ENCODE peak calls at places on chromosome 16, in nine cellular contexts. One of them, this sample, is unnamed.

GRCh38 chr16:87968541-87968940 is 17.3 kb downstream of the BANP start:
- DNase-seq in thoracic aorta: no peak
- DNase-seq in CD4-positive, alpha-beta memory T cell: no peak
- DNase-seq in effector CD4-positive, alpha-beta T cell: no peak
- DNase-seq in AG09309: no peak
- DNase-seq in AG04450: peak
- DNase-seq in HL-60: no peak
- DNase-seq in Calu3: no peak
- DNase-seq in GM23338: no peak
- DNase-seq in this sample: no peak

GRCh38 chr16:73262931-73263330 is 215.0 kb upstream of the ZFHX3 start:
- DNase-seq in HL-60: no peak
- DNase-seq in thoracic aorta: no peak
- DNase-seq in GM23338: no peak
- DNase-seq in CD4-positive, alpha-beta memory T cell: no peak
- DNase-seq in AG04450: no peak
- DNase-seq in AG09309: no peak
- DNase-seq in effector CD4-positive, alpha-beta T cell: no peak
- DNase-seq in Calu3: no peak
- DNase-seq in this sample: no peak

GRCh38 chr16:48381201-48381600 is 4.0 kb downstream of the SIAH1 start:
- DNase-seq in AG09309: no peak
- DNase-seq in HL-60: no peak
- DNase-seq in thoracic aorta: no peak
- DNase-seq in CD4-positive, alpha-beta memory T cell: no peak
- DNase-seq in Calu3: no peak
- DNase-seq in effector CD4-positive, alpha-beta T cell: no peak
- DNase-seq in AG04450: no peak
- DNase-seq in GM23338: no peak
- DNase-seq in this sample: no peak

GRCh38 chr16:84247341-84247740 is 7.5 kb upstream of the KCNG4 start:
- DNase-seq in thoracic aorta: no peak
- DNase-seq in HL-60: no peak
- DNase-seq in effector CD4-positive, alpha-beta T cell: no peak
- DNase-seq in Calu3: no peak
- DNase-seq in CD4-positive, alpha-beta memory T cell: no peak
- DNase-seq in AG09309: no peak
- DNase-seq in GM23338: no peak
- DNase-seq in AG04450: no peak
- DNase-seq in this sample: no peak

GRCh38 chr16:80993293-80993691 is 13.4 kb downstream of the CMC2 start:
- DNase-seq in AG09309: peak
- DNase-seq in AG04450: peak
- DNase-seq in HL-60: no peak
- DNase-seq in CD4-positive, alpha-beta memory T cell: no peak
- DNase-seq in GM23338: no peak
- DNase-seq in thoracic aorta: no peak
- DNase-seq in Calu3: peak
- DNase-seq in effector CD4-positive, alpha-beta T cell: no peak
- DNase-seq in this sample: no peak

GRCh38 chr16:46713634-46714033 is 24.2 kb downstream of the ORC6 start:
- DNase-seq in GM23338: no peak
- DNase-seq in thoracic aorta: no peak
- DNase-seq in Calu3: no peak
- DNase-seq in CD4-positive, alpha-beta memory T cell: no peak
- DNase-seq in AG04450: no peak
- DNase-seq in effector CD4-positive, alpha-beta T cell: no peak
- DNase-seq in HL-60: no peak
- DNase-seq in AG09309: no peak
- DNase-seq in this sample: no peak

GRCh38 chr16:89721644-89722391 is 481 bp downstream of the ZNF276 start:
- DNase-seq in HL-60: no peak
- DNase-seq in thoracic aorta: no peak
- DNase-seq in effector CD4-positive, alpha-beta T cell: peak
- DNase-seq in CD4-positive, alpha-beta memory T cell: peak
- DNase-seq in AG09309: no peak
- DNase-seq in AG04450: no peak
- DNase-seq in Calu3: peak
- DNase-seq in GM23338: peak
- DNase-seq in this sample: no peak

GRCh38 chr16:724188-725040 is 1.8 kb downstream of the CCDC78 start:
- DNase-seq in AG04450: no peak
- DNase-seq in Calu3: no peak
- DNase-seq in thoracic aorta: no peak
- DNase-seq in effector CD4-positive, alpha-beta T cell: no peak
- DNase-seq in GM23338: no peak
- DNase-seq in AG09309: no peak
- DNase-seq in CD4-positive, alpha-beta memory T cell: no peak
- DNase-seq in HL-60: no peak
- DNase-seq in this sample: no peak

GRCh38 chr16:69106491-69107291 is 1.2 kb downstream of the HAS3 start:
- DNase-seq in CD4-positive, alpha-beta memory T cell: no peak
- DNase-seq in Calu3: peak
- DNase-seq in GM23338: peak
- DNase-seq in thoracic aorta: no peak
- DNase-seq in HL-60: no peak
- DNase-seq in AG09309: no peak
- DNase-seq in effector CD4-positive, alpha-beta T cell: no peak
- DNase-seq in AG04450: no peak
- DNase-seq in this sample: no peak

GRCh38 chr16:11797957-11798299 is 870 bp upstream of the ZC3H7A start:
- DNase-seq in thoracic aorta: no peak
- DNase-seq in CD4-positive, alpha-beta memory T cell: peak
- DNase-seq in AG09309: no peak
- DNase-seq in AG04450: no peak
- DNase-seq in GM23338: no peak
- DNase-seq in effector CD4-positive, alpha-beta T cell: peak
- DNase-seq in Calu3: no peak
- DNase-seq in HL-60: no peak
- DNase-seq in this sample: no peak

GRCh38 chr16:22356930-22357634 is 17.3 kb downstream of the CDR2 start:
- DNase-seq in effector CD4-positive, alpha-beta T cell: no peak
- DNase-seq in GM23338: no peak
- DNase-seq in AG09309: no peak
- DNase-seq in AG04450: no peak
- DNase-seq in thoracic aorta: no peak
- DNase-seq in Calu3: no peak
- DNase-seq in HL-60: no peak
- DNase-seq in CD4-positive, alpha-beta memory T cell: peak
- DNase-seq in this sample: no peak

GRCh38 chr16:74734361-74735161 is 33.9 kb upstream of the MLKL start:
- DNase-seq in thoracic aorta: no peak
- DNase-seq in AG04450: no peak
- DNase-seq in Calu3: no peak
- DNase-seq in HL-60: no peak
- DNase-seq in GM23338: peak
- DNase-seq in CD4-positive, alpha-beta memory T cell: no peak
- DNase-seq in AG09309: no peak
- DNase-seq in effector CD4-positive, alpha-beta T cell: no peak
- DNase-seq in this sample: no peak

GRCh38 chr16:48235556-48236136 is 8.5 kb upstream of the LONP2 start:
- DNase-seq in GM23338: no peak
- DNase-seq in AG04450: no peak
- DNase-seq in AG09309: no peak
- DNase-seq in thoracic aorta: no peak
- DNase-seq in HL-60: no peak
- DNase-seq in effector CD4-positive, alpha-beta T cell: no peak
- DNase-seq in CD4-positive, alpha-beta memory T cell: no peak
- DNase-seq in Calu3: no peak
- DNase-seq in this sample: no peak

GRCh38 chr16:47978491-47979490 is 177.0 kb downstream of the ABCC12 start:
- DNase-seq in AG04450: no peak
- DNase-seq in thoracic aorta: no peak
- DNase-seq in HL-60: no peak
- DNase-seq in CD4-positive, alpha-beta memory T cell: no peak
- DNase-seq in AG09309: no peak
- DNase-seq in effector CD4-positive, alpha-beta T cell: no peak
- DNase-seq in GM23338: peak
- DNase-seq in Calu3: no peak
- DNase-seq in this sample: no peak

GRCh38 chr16:71569621-71570020 is 7.3 kb downstream of the TAT start:
- DNase-seq in GM23338: no peak
- DNase-seq in thoracic aorta: no peak
- DNase-seq in AG09309: no peak
- DNase-seq in Calu3: no peak
- DNase-seq in HL-60: no peak
- DNase-seq in CD4-positive, alpha-beta memory T cell: no peak
- DNase-seq in effector CD4-positive, alpha-beta T cell: no peak
- DNase-seq in AG04450: no peak
- DNase-seq in this sample: no peak

GRCh38 chr16:392450-393027 is 4.5 kb upstream of the NME4 start:
- DNase-seq in AG04450: no peak
- DNase-seq in AG09309: no peak
- DNase-seq in thoracic aorta: no peak
- DNase-seq in effector CD4-positive, alpha-beta T cell: no peak
- DNase-seq in GM23338: no peak
- DNase-seq in Calu3: no peak
- DNase-seq in HL-60: no peak
- DNase-seq in CD4-positive, alpha-beta memory T cell: no peak
- DNase-seq in this sample: no peak

GRCh38 chr16:1858189-1858588 is 13.8 kb downstream of the MEIOB start:
- DNase-seq in CD4-positive, alpha-beta memory T cell: no peak
- DNase-seq in AG04450: no peak
- DNase-seq in Calu3: no peak
- DNase-seq in effector CD4-positive, alpha-beta T cell: no peak
- DNase-seq in AG09309: no peak
- DNase-seq in thoracic aorta: no peak
- DNase-seq in GM23338: no peak
- DNase-seq in HL-60: no peak
- DNase-seq in this sample: no peak